ENCODE peak calls at places on chromosome 13, in five cellular contexts. One of them, this sample, is unnamed.

GRCh38 chr13:100458673-100459072 is 129.9 kb downstream of the GGACT start:
- DNase-seq in cardiac fibroblast: no peak
- DNase-seq in right lobe of liver: no peak
- DNase-seq in body of pancreas: no peak
- DNase-seq in RWPE2: no peak
- DNase-seq in this sample: no peak

GRCh38 chr13:99289674-99290337 is 17.4 kb downstream of the GPR183 start:
- DNase-seq in right lobe of liver: no peak
- DNase-seq in RWPE2: no peak
- DNase-seq in cardiac fibroblast: no peak
- DNase-seq in body of pancreas: no peak
- DNase-seq in this sample: no peak

GRCh38 chr13:51603716-51604115 is 19.5 kb downstream of the WDFY2 start:
- DNase-seq in right lobe of liver: no peak
- DNase-seq in cardiac fibroblast: no peak
- DNase-seq in body of pancreas: no peak
- DNase-seq in RWPE2: no peak
- DNase-seq in this sample: no peak

GRCh38 chr13:52827839-52828238 is 20.6 kb downstream of the PCDH8 start:
- DNase-seq in right lobe of liver: no peak
- DNase-seq in cardiac fibroblast: no peak
- DNase-seq in RWPE2: no peak
- DNase-seq in body of pancreas: no peak
- DNase-seq in this sample: no peak

GRCh38 chr13:111027481-111028439 is 87.3 kb upstream of the ARHGEF7 start:
- DNase-seq in cardiac fibroblast: peak; percentile 29
- DNase-seq in RWPE2: no peak
- DNase-seq in body of pancreas: no peak
- DNase-seq in right lobe of liver: no peak
- DNase-seq in this sample: no peak

GRCh38 chr13:109346060-109346459 is 440.3 kb downstream of the IRS2 start:
- DNase-seq in cardiac fibroblast: no peak
- DNase-seq in right lobe of liver: no peak
- DNase-seq in RWPE2: no peak
- DNase-seq in body of pancreas: no peak
- DNase-seq in this sample: no peak

GRCh38 chr13:111531505-111531904 is 211.1 kb downstream of the TEX29 start:
- DNase-seq in RWPE2: no peak
- DNase-seq in right lobe of liver: no peak
- DNase-seq in cardiac fibroblast: peak; percentile 8
- DNase-seq in body of pancreas: peak; percentile 36
- DNase-seq in this sample: no peak

GRCh38 chr13:75870397-75870801 is 234.3 kb downstream of the LMO7 start:
- DNase-seq in RWPE2: no peak
- DNase-seq in right lobe of liver: no peak
- DNase-seq in body of pancreas: no peak
- DNase-seq in cardiac fibroblast: peak; percentile 50
- DNase-seq in this sample: no peak

GRCh38 chr13:98372886-98373285 is 195.8 kb upstream of the RNF113B start:
- DNase-seq in RWPE2: no peak
- DNase-seq in right lobe of liver: no peak
- DNase-seq in cardiac fibroblast: no peak
- DNase-seq in body of pancreas: peak; percentile 36
- DNase-seq in this sample: no peak

GRCh38 chr13:50167224-50167947 is 152.1 kb downstream of the KCNRG start:
- DNase-seq in body of pancreas: no peak
- DNase-seq in RWPE2: no peak
- DNase-seq in right lobe of liver: no peak
- DNase-seq in cardiac fibroblast: no peak
- DNase-seq in this sample: no peak

GRCh38 chr13:79637086-79637763 is 156.3 kb downstream of the NDFIP2 start:
- DNase-seq in RWPE2: no peak
- DNase-seq in cardiac fibroblast: no peak
- DNase-seq in body of pancreas: peak; percentile 54
- DNase-seq in right lobe of liver: no peak
- DNase-seq in this sample: no peak

GRCh38 chr13:98483636-98484288 is 93.1 kb downstream of the STK24 start:
- DNase-seq in body of pancreas: no peak
- DNase-seq in right lobe of liver: no peak
- DNase-seq in RWPE2: no peak
- DNase-seq in cardiac fibroblast: peak; percentile 32
- DNase-seq in this sample: no peak

GRCh38 chr13:113157929-113158747 is at the start of gene PROZ:
- DNase-seq in body of pancreas: peak; percentile 48
- DNase-seq in RWPE2: no peak
- DNase-seq in cardiac fibroblast: no peak
- DNase-seq in right lobe of liver: peak; percentile 80
- DNase-seq in this sample: no peak

GRCh38 chr13:50127726-50128291 is 112.6 kb downstream of the KCNRG start:
- DNase-seq in RWPE2: no peak
- DNase-seq in body of pancreas: no peak
- DNase-seq in cardiac fibroblast: no peak
- DNase-seq in right lobe of liver: peak; percentile 26
- DNase-seq in this sample: peak; percentile 72

GRCh38 chr13:40586886-40587285 is 79.6 kb downstream of the FOXO1 start:
- DNase-seq in body of pancreas: no peak
- DNase-seq in right lobe of liver: no peak
- DNase-seq in cardiac fibroblast: no peak
- DNase-seq in RWPE2: no peak
- DNase-seq in this sample: no peak

GRCh38 chr13:112828756-112829155 is 138.9 kb downstream of the ATP11A start:
- DNase-seq in body of pancreas: no peak
- DNase-seq in right lobe of liver: no peak
- DNase-seq in RWPE2: no peak
- DNase-seq in cardiac fibroblast: no peak
- DNase-seq in this sample: no peak

GRCh38 chr13:96238861-96239260 is 149.0 kb downstream of the HS6ST3 start:
- DNase-seq in RWPE2: no peak
- DNase-seq in right lobe of liver: no peak
- DNase-seq in body of pancreas: no peak
- DNase-seq in cardiac fibroblast: peak; percentile 15
- DNase-seq in this sample: no peak

GRCh38 chr13:48532146-48532472 is 771 bp downstream of the RCBTB2 start:
- DNase-seq in body of pancreas: no peak
- DNase-seq in cardiac fibroblast: peak; percentile 73
- DNase-seq in right lobe of liver: no peak
- DNase-seq in RWPE2: no peak
- DNase-seq in this sample: no peak

GRCh38 chr13:42892760-42893159 is 99.3 kb downstream of the EPSTI1 start:
- DNase-seq in cardiac fibroblast: peak; percentile 89
- DNase-seq in RWPE2: no peak
- DNase-seq in right lobe of liver: no peak
- DNase-seq in body of pancreas: no peak
- DNase-seq in this sample: no peak

GRCh38 chr13:56352356-56352755 is 788.4 kb upstream of the PRR20A start:
- DNase-seq in cardiac fibroblast: no peak
- DNase-seq in body of pancreas: no peak
- DNase-seq in RWPE2: no peak
- DNase-seq in right lobe of liver: no peak
- DNase-seq in this sample: no peak

DNA sequence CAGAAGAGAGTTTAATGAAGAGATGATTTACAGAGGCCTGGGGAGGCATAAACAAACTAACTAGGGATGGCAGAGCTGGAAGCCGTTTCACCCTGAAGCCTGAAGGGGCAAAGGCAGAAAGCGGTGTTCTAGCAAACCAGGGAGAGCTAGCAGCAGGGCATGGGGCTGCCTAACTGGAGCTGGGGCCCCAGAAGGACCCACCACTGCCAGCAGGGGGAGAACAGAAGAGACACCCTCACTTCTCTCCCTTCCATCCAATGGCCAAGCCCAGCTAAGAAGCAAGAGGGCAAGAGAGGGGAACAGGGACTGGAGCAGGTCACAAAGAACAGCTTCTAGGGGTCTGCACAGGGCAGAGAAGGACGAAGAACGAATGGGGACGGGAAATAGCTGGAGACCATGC is 195.5 kb downstream of the KATNAL1 start:
- DNase-seq in cardiac fibroblast: no peak
- DNase-seq in right lobe of liver: no peak
- DNase-seq in RWPE2: no peak
- DNase-seq in body of pancreas: no peak
- DNase-seq in this sample: no peak
- TF ChIP-seq CTCF in cardiac fibroblast: peak; percentile 37
- TF ChIP-seq CTCF in right lobe of liver: no peak
- TF ChIP-seq CTCF in RWPE2: no peak
- TF ChIP-seq CTCF in body of pancreas: no peak
- TF ChIP-seq CTCF in this sample: peak; percentile 46

DNA sequence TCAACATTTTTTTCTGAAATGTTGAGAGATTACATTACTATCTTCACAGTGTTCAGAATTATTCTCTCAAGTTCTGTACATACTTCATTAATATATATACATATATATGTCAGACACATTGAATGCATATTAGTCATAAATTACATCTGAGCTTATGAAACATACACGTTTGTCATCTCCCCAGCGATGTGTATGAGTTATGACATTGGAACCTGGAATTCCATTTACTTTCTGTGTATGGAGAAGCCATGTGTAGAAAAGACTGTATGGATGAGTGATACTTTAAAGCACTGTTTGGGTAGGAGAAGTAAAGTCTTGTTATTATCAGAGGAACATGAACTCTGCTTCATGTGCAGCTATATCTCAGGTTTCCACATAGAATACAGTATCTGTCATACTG is 167.2 kb downstream of the FGF14 start:
- DNase-seq in right lobe of liver: no peak
- DNase-seq in RWPE2: no peak
- DNase-seq in cardiac fibroblast: peak; percentile 80
- DNase-seq in body of pancreas: no peak
- DNase-seq in this sample: no peak
- TF ChIP-seq CTCF in right lobe of liver: no peak
- TF ChIP-seq CTCF in RWPE2: no peak
- TF ChIP-seq CTCF in cardiac fibroblast: no peak
- TF ChIP-seq CTCF in body of pancreas: no peak
- TF ChIP-seq CTCF in this sample: no peak

DNA sequence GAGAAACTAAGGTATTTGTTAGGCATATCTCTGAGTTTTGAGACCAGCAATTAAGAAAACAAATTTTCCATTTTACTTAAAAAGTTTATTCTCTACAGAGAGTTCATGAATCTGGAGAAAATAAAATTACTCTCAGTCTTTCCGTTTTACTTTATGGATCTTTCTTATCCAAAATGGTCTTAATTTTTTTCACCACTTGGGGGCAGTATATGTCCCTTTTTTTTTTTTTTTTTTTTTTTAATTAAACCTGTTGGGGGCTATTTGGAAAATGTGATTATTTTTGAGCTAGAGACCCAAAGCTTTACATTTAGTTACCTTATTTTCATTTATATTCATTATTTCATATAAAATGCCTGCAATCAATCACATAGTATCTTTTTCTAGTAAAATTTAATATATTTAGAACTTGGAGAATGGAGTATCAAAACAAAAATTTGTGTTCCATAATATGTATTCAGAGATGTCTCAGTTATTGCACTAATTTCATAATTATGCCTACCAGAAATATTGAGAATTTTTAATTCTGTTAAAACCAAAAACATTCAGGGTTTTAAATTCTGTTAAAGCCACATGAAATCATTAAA is 27.1 kb downstream of the PIBF1 start:
- DNase-seq in RWPE2: no peak
- DNase-seq in right lobe of liver: no peak
- DNase-seq in cardiac fibroblast: peak; percentile 45
- DNase-seq in body of pancreas: no peak
- DNase-seq in this sample: no peak
- TF ChIP-seq CTCF in RWPE2: peak; percentile 72
- TF ChIP-seq CTCF in right lobe of liver: peak; percentile 62
- TF ChIP-seq CTCF in cardiac fibroblast: peak; percentile 40
- TF ChIP-seq CTCF in body of pancreas: peak; percentile 19
- TF ChIP-seq CTCF in this sample: peak; percentile 91

GRCh38 chr13:45933203-45934014 is 81.9 kb upstream of the SIAH3 start:
- DNase-seq in body of pancreas: no peak
- DNase-seq in cardiac fibroblast: no peak
- DNase-seq in right lobe of liver: no peak
- DNase-seq in RWPE2: no peak
- DNase-seq in this sample: no peak
- TF ChIP-seq CTCF in body of pancreas: no peak
- TF ChIP-seq CTCF in cardiac fibroblast: no peak
- TF ChIP-seq CTCF in right lobe of liver: no peak
- TF ChIP-seq CTCF in RWPE2: no peak
- TF ChIP-seq CTCF in this sample: no peak

GRCh38 chr13:33764716-33765115 is 53.2 kb upstream of the RFC3 start:
- DNase-seq in cardiac fibroblast: no peak
- DNase-seq in right lobe of liver: no peak
- DNase-seq in RWPE2: no peak
- DNase-seq in body of pancreas: no peak
- DNase-seq in this sample: no peak

GRCh38 chr13:33763021-33763420 is 54.9 kb upstream of the RFC3 start:
- DNase-seq in RWPE2: no peak
- DNase-seq in cardiac fibroblast: peak; percentile 75
- DNase-seq in right lobe of liver: no peak
- DNase-seq in body of pancreas: no peak
- DNase-seq in this sample: no peak

GRCh38 chr13:33758113-33758512 is 59.8 kb upstream of the RFC3 start:
- DNase-seq in cardiac fibroblast: no peak
- DNase-seq in body of pancreas: no peak
- DNase-seq in RWPE2: no peak
- DNase-seq in right lobe of liver: no peak
- DNase-seq in this sample: no peak

GRCh38 chr13:33757713-33758112 is 60.2 kb upstream of the RFC3 start:
- DNase-seq in body of pancreas: no peak
- DNase-seq in RWPE2: no peak
- DNase-seq in cardiac fibroblast: no peak
- DNase-seq in right lobe of liver: no peak
- DNase-seq in this sample: no peak

GRCh38 chr13:33761744-33762143 is 56.2 kb upstream of the RFC3 start:
- DNase-seq in cardiac fibroblast: peak; percentile 4
- DNase-seq in right lobe of liver: no peak
- DNase-seq in body of pancreas: peak; percentile 35
- DNase-seq in RWPE2: no peak
- DNase-seq in this sample: no peak
- TF ChIP-seq CTCF in cardiac fibroblast: peak; percentile 2
- TF ChIP-seq CTCF in right lobe of liver: no peak
- TF ChIP-seq CTCF in body of pancreas: no peak
- TF ChIP-seq CTCF in RWPE2: peak; percentile 34
- TF ChIP-seq CTCF in this sample: peak; percentile 72

GRCh38 chr13:23810842-23811241 is 78.4 kb downstream of the MIPEP start:
- DNase-seq in body of pancreas: no peak
- DNase-seq in right lobe of liver: no peak
- DNase-seq in cardiac fibroblast: no peak
- DNase-seq in RWPE2: no peak
- DNase-seq in this sample: no peak
- TF ChIP-seq CTCF in body of pancreas: no peak
- TF ChIP-seq CTCF in right lobe of liver: no peak
- TF ChIP-seq CTCF in cardiac fibroblast: no peak
- TF ChIP-seq CTCF in RWPE2: no peak
- TF ChIP-seq CTCF in this sample: peak; percentile 10

GRCh38 chr13:35266412-35266811 is 210.1 kb downstream of the MAB21L1 start:
- DNase-seq in RWPE2: no peak
- DNase-seq in body of pancreas: no peak
- DNase-seq in cardiac fibroblast: no peak
- DNase-seq in right lobe of liver: no peak
- DNase-seq in this sample: no peak
- TF ChIP-seq CTCF in RWPE2: no peak
- TF ChIP-seq CTCF in body of pancreas: no peak
- TF ChIP-seq CTCF in cardiac fibroblast: no peak
- TF ChIP-seq CTCF in right lobe of liver: no peak
- TF ChIP-seq CTCF in this sample: no peak

This sample was measured in chondrocyte.